ENCODE peak calls at places on chromosome 17, in eight cellular contexts. A, Q, J, E, Z, D, N and C are unnamed samples.

GRCh38 chr17:11487469-11487868 is 110.8 kb upstream of the DNAH9 start:
- DNase-seq in A (no peak), Q (no peak), J (no peak), E (no peak), Z (no peak), D (no peak), N (no peak), C (no peak)

GRCh38 chr17:59154335-59154720 is 658 bp downstream of the SKA2 start:
- DNase-seq in A (peak), Q (peak), J (peak), E (peak), Z (peak), D (peak), N (peak), C (peak)

GRCh38 chr17:7704601-7705268 is at the start of gene EFNB3:
- DNase-seq in A (no peak), Q (no peak), J (peak), E (no peak), Z (no peak), D (no peak), N (no peak), C (no peak)

GRCh38 chr17:8223356-8224063 is 13.1 kb upstream of the AURKB start:
- DNase-seq in A (peak), Q (peak), J (peak), E (peak), Z (peak), D (no peak), N (peak), C (peak)

GRCh38 chr17:705011-705410 is 9.6 kb downstream of the VPS53 start:
- DNase-seq in A (no peak), Q (no peak), J (no peak), E (no peak), Z (no peak), D (no peak), N (no peak), C (no peak)

GRCh38 chr17:35119370-35120185 is at the start of gene RAD51D:
- DNase-seq in A (peak), Q (peak), J (peak), E (peak), Z (peak), D (peak), N (peak), C (peak)

GRCh38 chr17:39904990-39905288 is 13.5 kb downstream of the GSDMB start:
- DNase-seq in A (no peak), Q (no peak), J (no peak), E (no peak), Z (no peak), D (no peak), N (no peak), C (no peak)

GRCh38 chr17:49968380-49969133 is 433 bp upstream of the DLX4 start:
- DNase-seq in A (peak), Q (peak), J (peak), E (peak), Z (peak), D (peak), N (no peak), C (peak)

GRCh38 chr17:40325156-40326013 is 16.4 kb downstream of the RARA start:
- DNase-seq in A (no peak), Q (peak), J (no peak), E (peak), Z (no peak), D (no peak), N (no peak), C (no peak)

GRCh38 chr17:7459961-7460545 is 15.2 kb downstream of the CHRNB1 start:
- DNase-seq in A (no peak), Q (no peak), J (no peak), E (no peak), Z (no peak), D (no peak), N (no peak), C (no peak)

GRCh38 chr17:50841949-50842354 is 6.6 kb downstream of the WFIKKN2 start:
- DNase-seq in A (peak), Q (no peak), J (peak), E (no peak), Z (peak), D (peak), N (no peak), C (peak)

GRCh38 chr17:81125573-81126081 is 39.7 kb upstream of the PVALEF start:
- DNase-seq in A (peak), Q (no peak), J (no peak), E (no peak), Z (no peak), D (no peak), N (no peak), C (no peak)

GRCh38 chr17:82243648-82244412 is 15.0 kb downstream of the SLC16A3 start:
- DNase-seq in A (no peak), Q (no peak), J (peak), E (peak), Z (no peak), D (no peak), N (no peak), C (no peak)

GRCh38 chr17:17874478-17874877 is 37.7 kb upstream of the SREBF1 start:
- DNase-seq in A (no peak), Q (no peak), J (peak), E (no peak), Z (no peak), D (peak), N (no peak), C (no peak)

GRCh38 chr17:4579678-4580077 is 4.7 kb upstream of the SMTNL2 start:
- DNase-seq in A (no peak), Q (no peak), J (peak), E (no peak), Z (no peak), D (no peak), N (no peak), C (no peak)

GRCh38 chr17:49523706-49524472 is 28.8 kb downstream of the NGFR start:
- DNase-seq in A (peak), Q (no peak), J (peak), E (no peak), Z (no peak), D (no peak), N (no peak), C (no peak)

GRCh38 chr17:65131946-65132345 is 5.2 kb upstream of the RGS9 start:
- DNase-seq in A (no peak), Q (no peak), J (peak), E (no peak), Z (no peak), D (no peak), N (no peak), C (no peak)